ENCODE peak calls at places on chromosomes 3 and 15, in six cellular contexts. P, O, C, A, D and N are unnamed samples. For H4K20me1, the result is how much of the 10 kb centered on the place peaks cover.

GRCh38 chr15:78810377-78811123 is 714 bp downstream of the ADAMTS7 start:
- DNase-seq in P (no peak), O (peak), C (no peak), A (peak), D (no peak), N (peak)

GRCh38 chr3:63047068-63047467 is 171.9 kb upstream of the CADPS start:
- DNase-seq in P (no peak), O (no peak), C (peak), A (no peak), D (no peak), N (no peak)

GRCh38 chr3:122916580-122916979 is 111.0 kb downstream of the SEMA5B start:
- DNase-seq in P (no peak), O (no peak), C (peak), A (no peak), D (no peak), N (no peak)

GRCh38 chr3:183551930-183552329 is 3.6 kb downstream of the KLHL6 start:
- DNase-seq in P (no peak), O (no peak), C (peak), A (no peak), D (no peak), N (no peak)

GRCh38 chr3:112569265-112569664 is 7.4 kb downstream of the SLC35A5 start:
- DNase-seq in P (no peak), O (peak), C (no peak), A (no peak), D (no peak), N (no peak)

GRCh38 chr3:58175429-58176184 is 35.2 kb downstream of the DNASE1L3 start:
- DNase-seq in P (no peak), O (peak), C (no peak), A (no peak), D (peak), N (no peak)

GRCh38 chr15:99452728-99453643 is 112.8 kb upstream of the MEF2A start:
- DNase-seq in P (no peak), O (peak), C (no peak), A (peak), D (peak), N (no peak)

GRCh38 chr15:90059208-90059985 is 42.9 kb downstream of the IDH2 start:
- DNase-seq in P (no peak), O (no peak), C (peak), A (no peak), D (peak), N (peak)

GRCh38 chr3:73602171-73602570 is 22.6 kb downstream of the PDZRN3 start:
- DNase-seq in P (no peak), O (no peak), C (no peak), A (no peak), D (no peak), N (no peak)

GRCh38 chr3:43171770-43172169 is 65.9 kb upstream of the POMGNT2 start:
- DNase-seq in P (no peak), O (no peak), C (no peak), A (no peak), D (no peak), N (no peak)

GRCh38 chr3:120017692-120018091 is 76.6 kb downstream of the GSK3B start:
- DNase-seq in P (no peak), O (no peak), C (no peak), A (no peak), D (no peak), N (no peak)

GRCh38 chr3:176663376-176663775 is 533.9 kb downstream of the TBL1XR1 start:
- DNase-seq in P (no peak), O (peak), C (no peak), A (no peak), D (no peak), N (no peak)

DNA sequence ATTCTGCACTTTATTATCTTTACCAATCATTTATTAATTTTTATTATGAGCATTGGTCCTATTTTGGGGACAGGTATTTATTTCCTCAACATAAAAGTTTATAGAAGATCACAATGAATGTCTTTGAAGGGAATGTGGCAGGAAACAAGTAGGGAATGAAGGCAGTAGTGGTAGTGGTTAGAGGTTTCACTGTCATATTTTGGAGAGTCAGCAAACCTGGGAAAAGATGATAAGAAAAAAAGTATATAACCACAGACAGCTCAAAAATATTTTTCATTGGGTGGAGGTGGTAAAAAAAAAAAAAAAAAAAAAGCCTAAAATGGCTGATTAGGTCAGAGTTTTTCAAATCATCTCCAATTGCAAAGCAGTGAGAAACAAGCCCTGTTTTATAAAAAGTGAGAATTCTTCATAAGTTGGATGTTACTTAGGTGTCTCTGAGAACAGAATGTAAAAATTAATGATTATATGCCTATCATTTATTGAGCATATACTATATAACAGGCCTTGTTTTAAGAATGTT is 400.0 kb downstream of the LSAMP start:
- DNase-seq in P (no peak), O (no peak), C (no peak), A (no peak), D (no peak), N (no peak)
- H4K20me1 ChIP-seq in P (under half), O (under half), C (under half), A (under half), D (under half), N (under half)

DNA sequence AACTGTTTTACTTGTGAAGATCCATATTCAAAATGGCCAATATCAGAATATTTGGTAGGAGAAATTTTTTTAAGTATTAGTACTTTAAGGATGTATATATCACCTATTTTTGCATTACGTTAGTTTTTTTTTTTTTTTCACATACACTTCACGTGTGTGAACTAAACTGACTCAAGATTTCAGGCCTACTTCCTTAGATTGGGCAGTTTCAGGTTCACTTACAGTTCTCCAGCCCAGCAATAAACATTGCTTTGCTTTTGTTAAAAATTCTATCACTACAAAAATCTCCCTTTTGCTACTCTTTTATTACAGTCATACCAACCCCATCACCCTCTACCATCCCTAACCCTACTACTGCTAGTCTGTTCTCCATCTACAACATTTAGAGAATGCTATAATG is 183.6 kb downstream of the KCNH8 start:
- DNase-seq in P (no peak), O (no peak), C (no peak), A (no peak), D (no peak), N (no peak)
- H3K4me2 ChIP-seq in P (no peak), O (no peak), C (no peak), A (no peak), D (no peak), N (no peak)

DNA sequence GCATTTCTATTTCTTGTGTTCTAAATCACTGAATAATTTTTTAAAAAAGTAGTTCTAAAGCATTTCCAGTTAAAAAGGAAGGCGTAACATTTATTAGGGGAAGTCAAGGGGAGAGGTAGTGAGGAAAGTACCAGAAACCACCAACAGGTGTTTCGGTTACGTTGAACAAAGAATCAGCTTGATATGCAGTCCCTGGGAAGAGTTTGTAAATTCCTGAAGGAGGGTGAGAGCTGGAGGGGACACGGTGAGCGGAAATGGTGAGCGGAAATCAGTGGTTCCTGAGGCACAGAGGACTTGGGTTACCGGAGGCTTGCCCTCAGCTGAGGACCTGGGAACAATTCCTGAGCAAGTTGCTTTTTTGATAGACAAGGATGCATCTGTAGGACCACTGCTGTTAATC is 17.8 kb downstream of the MAP2K1 start:
- DNase-seq in P (no peak), O (peak), C (no peak), A (no peak), D (no peak), N (peak)
- H4K20me1 ChIP-seq in P (under half), O (under half), C (half or more), A (under half), D (under half), N (under half)

DNA sequence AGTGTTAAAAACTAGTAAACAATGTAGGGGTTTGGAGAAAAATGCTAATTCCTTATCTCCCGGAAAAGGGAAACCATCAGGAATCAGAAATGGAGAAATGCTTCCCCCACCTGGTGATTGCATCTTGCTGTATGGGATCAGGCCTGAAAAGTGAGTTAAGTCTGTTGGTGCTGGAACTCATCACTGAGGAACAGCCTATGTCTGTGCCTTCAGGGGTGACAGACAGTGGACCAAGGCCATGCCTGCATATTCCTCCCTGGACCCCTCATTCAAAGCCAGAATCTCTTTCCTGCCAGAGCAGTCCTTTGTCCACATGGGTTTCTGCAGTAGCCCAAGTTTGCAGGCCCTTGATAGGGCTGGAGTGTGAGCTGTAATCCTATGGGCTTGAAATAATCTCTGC is 160.8 kb upstream of the CTDSPL start:
- DNase-seq in P (no peak), O (no peak), C (no peak), A (peak), D (no peak), N (no peak)
- H3K4me2 ChIP-seq in P (no peak), O (no peak), C (no peak), A (no peak), D (no peak), N (no peak)

DNA sequence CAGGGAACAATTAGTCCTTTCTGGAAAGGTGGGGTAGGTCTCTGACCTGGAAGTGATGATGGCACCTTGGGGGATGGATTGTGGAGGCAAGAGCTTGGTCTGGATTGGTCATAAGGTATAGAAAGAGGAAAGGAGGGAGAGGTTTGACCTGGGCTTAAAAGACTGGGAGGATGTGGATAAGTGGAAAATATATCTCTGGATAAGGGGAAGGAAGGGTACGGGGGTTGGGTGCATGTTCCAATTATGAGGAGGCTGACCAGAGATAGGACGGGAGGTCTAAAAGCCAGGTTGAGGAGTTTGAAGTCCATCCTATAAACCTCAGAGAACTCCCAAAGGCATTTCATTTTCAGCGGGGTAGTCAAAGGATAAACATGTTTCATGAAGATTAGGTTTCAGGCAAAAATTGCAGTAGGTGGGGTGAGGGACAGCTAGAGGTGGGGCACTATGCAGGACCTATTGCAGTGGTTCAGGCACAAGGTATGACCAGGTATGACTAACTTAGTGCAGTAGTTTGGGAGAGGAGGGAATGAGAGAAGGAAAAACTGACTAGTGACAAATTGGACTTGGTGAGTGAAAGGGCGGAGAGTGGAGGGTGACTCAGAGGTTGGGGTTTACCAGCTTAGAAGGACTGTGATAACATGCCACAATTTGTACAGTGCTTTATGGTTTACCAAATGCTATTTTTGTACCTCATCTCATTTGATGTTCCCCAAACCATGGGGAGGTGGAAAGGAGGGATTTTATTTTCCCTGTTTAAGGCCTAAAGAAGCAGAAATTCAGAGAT is 10.7 kb downstream of the PDE8A start:
- DNase-seq in P (peak), O (peak), C (no peak), A (no peak), D (peak), N (no peak)
- H4K20me1 ChIP-seq in P (under half), O (under half), C (under half), A (under half), D (under half), N (under half)

GRCh38 chr3:101567528-101568317 is 6.1 kb downstream of the TRMT10C start:
- DNase-seq in P (no peak), O (no peak), C (no peak), A (no peak), D (no peak), N (no peak)

GRCh38 chr3:101573449-101574387 is at the start of gene PCNP:
- DNase-seq in P (peak), O (peak), C (peak), A (peak), D (peak), N (peak)

GRCh38 chr3:101574388-101575156 is 592 bp downstream of the PCNP start:
- DNase-seq in P (no peak), O (peak), C (peak), A (no peak), D (peak), N (peak)

DNA sequence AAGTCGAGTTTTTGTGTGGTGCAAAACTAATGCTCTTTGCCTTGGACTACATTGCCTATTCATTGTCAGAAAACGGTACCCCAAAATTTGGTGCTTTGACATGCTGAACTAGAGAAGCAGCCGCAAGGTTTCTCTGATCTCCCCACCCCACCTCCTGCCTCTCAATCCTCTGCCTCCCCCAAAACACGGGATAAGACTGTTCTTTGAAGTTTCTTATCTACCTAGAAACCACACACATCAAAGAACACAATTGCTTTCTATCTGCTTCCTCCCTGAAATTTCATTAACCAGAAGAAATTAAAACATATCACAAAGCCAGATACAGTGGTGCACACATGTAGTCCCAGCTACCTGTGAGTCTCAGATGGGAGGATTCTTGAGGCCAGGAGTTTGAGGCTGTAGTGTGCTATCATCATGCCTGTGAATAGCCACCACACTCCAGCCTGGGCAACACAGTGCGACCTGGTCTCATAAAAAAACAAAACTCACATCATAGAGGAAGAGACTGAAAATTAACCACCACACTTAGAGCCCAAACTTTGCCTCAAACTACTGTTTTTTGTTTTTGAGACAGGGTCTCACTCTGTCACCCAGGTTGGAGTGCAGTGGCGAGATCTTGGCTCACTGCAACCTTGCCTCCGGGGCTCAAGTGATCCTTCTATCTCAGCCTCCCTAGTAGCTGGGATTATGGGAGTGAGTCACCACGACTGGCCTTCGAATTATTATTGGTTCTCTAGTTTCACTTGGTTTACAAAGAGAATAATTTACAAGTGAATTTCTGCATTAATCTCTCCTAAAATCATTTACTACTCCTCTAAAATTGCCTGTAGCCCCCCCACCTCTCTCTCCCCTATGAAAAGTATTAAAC is 2.7 kb upstream of the PCNP start:
- DNase-seq in P (no peak), O (no peak), C (no peak), A (no peak), D (no peak), N (no peak)
- H3K4me2 ChIP-seq in P (no peak), O (no peak), C (no peak), A (no peak), D (peak), N (no peak)

DNA sequence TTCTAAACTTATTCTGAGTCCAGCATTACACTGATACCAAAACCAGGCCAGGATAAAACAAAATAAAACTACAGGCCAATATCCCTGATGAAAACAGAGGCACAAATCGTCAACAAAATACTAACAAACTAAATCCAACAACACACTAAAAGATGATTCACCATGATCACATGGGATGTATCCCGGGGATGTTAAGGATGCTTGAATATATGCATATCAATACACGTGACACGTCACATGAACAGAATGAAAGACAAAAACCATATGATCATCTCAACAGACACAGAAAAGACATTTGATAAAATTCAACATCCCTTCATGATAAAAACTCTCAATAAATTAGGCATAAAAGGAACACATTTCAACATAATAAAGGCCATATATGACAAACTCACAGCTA is 91.5 kb downstream of the CSNK1G1 start:
- DNase-seq in P (no peak), O (no peak), C (no peak), A (no peak), D (no peak), N (no peak)
- H4K20me1 ChIP-seq in P (under half), O (under half), C (under half), A (under half), D (under half), N (under half)

GRCh38 chr3:169664034-169664820 is 715 bp upstream of the MECOM start:
- DNase-seq in P (no peak), O (peak), C (no peak), A (peak), D (no peak), N (peak)

GRCh38 chr3:169659858-169660614 is 3.5 kb downstream of the MECOM start:
- DNase-seq in P (no peak), O (peak), C (no peak), A (peak), D (no peak), N (peak)

GRCh38 chr3:169660709-169661566 is 2.6 kb downstream of the MECOM start:
- DNase-seq in P (no peak), O (peak), C (no peak), A (peak), D (no peak), N (no peak)

GRCh38 chr3:169662215-169663070 is 1.1 kb downstream of the MECOM start:
- DNase-seq in P (peak), O (peak), C (peak), A (peak), D (peak), N (peak)

GRCh38 chr3:169661567-169662214 is 1.8 kb downstream of the MECOM start:
- DNase-seq in P (peak), O (peak), C (peak), A (peak), D (no peak), N (peak)
- H3K4me2 ChIP-seq in P (peak), O (peak), C (peak), A (peak), D (peak), N (peak)

GRCh38 chr3:197256836-197257444 is 41.5 kb downstream of the DLG1 start:
- DNase-seq in P (peak), O (peak), C (peak), A (peak), D (peak), N (no peak)
- H4K20me1 ChIP-seq in P (half or more), O (under half), C (under half), A (under half), D (under half), N (under half)

DNA sequence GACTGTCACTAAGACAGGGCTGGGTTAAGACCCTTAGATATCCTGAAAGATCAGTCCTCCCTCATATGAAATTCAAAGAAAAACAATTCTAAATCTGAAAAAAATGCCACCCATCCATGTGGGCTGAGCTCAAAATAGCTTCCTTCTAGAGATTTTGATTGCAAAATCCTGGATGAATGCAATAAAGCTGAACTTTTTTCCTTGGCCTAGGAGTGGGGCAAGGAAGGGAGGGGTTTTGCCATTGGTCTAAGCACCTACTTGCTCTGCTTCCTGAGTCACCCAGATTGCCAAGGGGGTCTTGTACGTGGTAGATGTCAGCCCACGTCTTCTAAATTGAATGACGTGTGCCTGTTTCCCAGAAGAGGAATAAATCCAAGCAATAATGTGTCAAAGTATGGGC is 15.3 kb upstream of the SMAD3 start:
- DNase-seq in P (peak), O (no peak), C (no peak), A (no peak), D (no peak), N (no peak)
- H3K4me2 ChIP-seq in P (peak), O (no peak), C (no peak), A (peak), D (peak), N (no peak)